ENCODE peak calls at places on chromosomes 1 and 21, in four cellular contexts. One of them, this sample, is unnamed.

GRCh38 chr1:50417487-50417886 is 5.8 kb downstream of the DMRTA2 start:
- DNase-seq in AG10803: no peak
- DNase-seq in esophagus squamous epithelium: no peak
- DNase-seq in GM20000: no peak
- DNase-seq in this sample: no peak

GRCh38 chr1:208449951-208450350 is 205.8 kb upstream of the PLXNA2 start:
- DNase-seq in AG10803: no peak
- DNase-seq in esophagus squamous epithelium: no peak
- DNase-seq in GM20000: no peak
- DNase-seq in this sample: no peak

GRCh38 chr21:32096411-32096810 is 182.4 kb downstream of the MIS18A start:
- DNase-seq in AG10803: peak
- DNase-seq in esophagus squamous epithelium: no peak
- DNase-seq in GM20000: peak
- DNase-seq in this sample: no peak

GRCh38 chr1:109466100-109466439 is 276 bp upstream of the SYPL2 start:
- DNase-seq in AG10803: no peak
- DNase-seq in esophagus squamous epithelium: no peak
- DNase-seq in GM20000: no peak
- DNase-seq in this sample: peak

GRCh38 chr1:235902638-235903542 is 36.2 kb upstream of the LYST start:
- DNase-seq in AG10803: peak
- DNase-seq in esophagus squamous epithelium: no peak
- DNase-seq in GM20000: no peak
- DNase-seq in this sample: no peak

GRCh38 chr1:36740446-36740845 is 257.7 kb upstream of the CSF3R start:
- DNase-seq in AG10803: no peak
- DNase-seq in esophagus squamous epithelium: no peak
- DNase-seq in GM20000: no peak
- DNase-seq in this sample: no peak

GRCh38 chr1:93608188-93609109 is 73.2 kb downstream of the BCAR3 start:
- DNase-seq in AG10803: no peak
- DNase-seq in esophagus squamous epithelium: no peak
- DNase-seq in GM20000: no peak
- DNase-seq in this sample: no peak

GRCh38 chr21:14583629-14584251 is 37.6 kb upstream of the SAMSN1 start:
- DNase-seq in AG10803: no peak
- DNase-seq in esophagus squamous epithelium: no peak
- DNase-seq in GM20000: no peak
- DNase-seq in this sample: no peak

GRCh38 chr1:234616644-234617043 is 6.7 kb upstream of the IRF2BP2 start:
- DNase-seq in AG10803: peak
- DNase-seq in esophagus squamous epithelium: no peak
- DNase-seq in GM20000: no peak
- DNase-seq in this sample: no peak

GRCh38 chr1:94602802-94603625 is 61.5 kb upstream of the F3 start:
- DNase-seq in AG10803: no peak
- DNase-seq in esophagus squamous epithelium: no peak
- DNase-seq in GM20000: no peak
- DNase-seq in this sample: no peak

GRCh38 chr1:175197536-175197935 is 5.0 kb upstream of the KIAA0040 start:
- DNase-seq in AG10803: no peak
- DNase-seq in esophagus squamous epithelium: no peak
- DNase-seq in GM20000: no peak
- DNase-seq in this sample: no peak

GRCh38 chr1:109730666-109731065 is 10.2 kb downstream of the GSTM3 start:
- DNase-seq in AG10803: no peak
- DNase-seq in esophagus squamous epithelium: no peak
- DNase-seq in GM20000: no peak
- DNase-seq in this sample: no peak

GRCh38 chr1:73637275-73637674 is 560.7 kb downstream of the LRRIQ3 start:
- DNase-seq in AG10803: no peak
- DNase-seq in esophagus squamous epithelium: no peak
- DNase-seq in GM20000: no peak
- DNase-seq in this sample: no peak

GRCh38 chr1:174968750-174969244 is 30.9 kb upstream of the CACYBP start:
- DNase-seq in AG10803: peak
- DNase-seq in esophagus squamous epithelium: no peak
- DNase-seq in GM20000: peak
- DNase-seq in this sample: peak

GRCh38 chr1:78755986-78756385 is 106.4 kb downstream of the IFI44 start:
- DNase-seq in AG10803: no peak
- DNase-seq in esophagus squamous epithelium: no peak
- DNase-seq in GM20000: no peak
- DNase-seq in this sample: no peak

GRCh38 chr1:182374101-182374834 is 17.3 kb downstream of the GLUL start:
- DNase-seq in AG10803: no peak
- DNase-seq in esophagus squamous epithelium: no peak
- DNase-seq in GM20000: no peak
- DNase-seq in this sample: no peak

GRCh38 chr1:45673956-45674355 is 12.4 kb downstream of the GPBP1L1 start:
- DNase-seq in AG10803: peak
- DNase-seq in esophagus squamous epithelium: no peak
- DNase-seq in GM20000: no peak
- DNase-seq in this sample: no peak

DNA sequence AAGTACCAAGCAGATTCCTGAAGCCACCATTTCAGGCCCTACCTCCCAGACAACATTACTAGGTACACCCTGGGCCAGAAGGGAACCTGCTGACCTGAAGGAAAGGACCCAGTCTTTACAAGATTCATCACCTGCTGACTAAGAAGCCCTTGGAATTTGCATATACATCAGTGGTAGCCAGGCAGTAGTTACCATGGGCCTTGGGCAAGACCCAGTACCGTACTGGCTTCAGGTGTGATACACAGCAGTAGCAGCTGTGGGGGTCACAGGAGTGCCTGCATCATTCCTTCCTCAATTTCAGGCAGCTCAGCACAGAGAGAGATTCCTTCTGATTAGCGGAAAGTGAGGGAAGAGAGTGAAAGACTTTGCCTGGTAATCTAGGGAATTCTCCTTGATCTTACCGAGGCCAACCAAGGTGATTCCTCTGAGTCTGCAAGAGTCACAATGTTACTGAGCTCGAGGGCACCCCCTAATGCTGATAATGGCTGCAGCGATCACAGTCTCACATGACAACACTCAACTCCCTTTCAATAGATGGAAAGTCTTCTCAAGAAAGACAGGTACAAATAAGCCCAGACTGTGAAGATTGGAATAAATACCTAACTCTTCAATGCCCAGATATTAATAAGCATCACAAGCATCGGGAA is 22.0 kb upstream of the UHMK1 start:
- DNase-seq in AG10803: no peak
- DNase-seq in esophagus squamous epithelium: no peak
- DNase-seq in GM20000: no peak
- DNase-seq in this sample: no peak
- TF ChIP-seq CTCF in AG10803: no peak
- TF ChIP-seq CTCF in esophagus squamous epithelium: no peak
- TF ChIP-seq CTCF in GM20000: no peak
- TF ChIP-seq CTCF in this sample: no peak

GRCh38 chr1:204075116-204075636 is 2.3 kb downstream of the SOX13 start:
- DNase-seq in AG10803: peak
- DNase-seq in esophagus squamous epithelium: no peak
- DNase-seq in GM20000: no peak
- DNase-seq in this sample: no peak
- TF ChIP-seq CTCF in AG10803: no peak
- TF ChIP-seq CTCF in esophagus squamous epithelium: no peak
- TF ChIP-seq CTCF in GM20000: no peak
- TF ChIP-seq CTCF in this sample: no peak

GRCh38 chr1:205279986-205280385 is 41.6 kb downstream of the NUAK2 start:
- DNase-seq in AG10803: no peak
- DNase-seq in esophagus squamous epithelium: no peak
- DNase-seq in GM20000: no peak
- DNase-seq in this sample: no peak
- TF ChIP-seq CTCF in AG10803: no peak
- TF ChIP-seq CTCF in esophagus squamous epithelium: no peak
- TF ChIP-seq CTCF in GM20000: no peak
- TF ChIP-seq CTCF in this sample: no peak

GRCh38 chr1:214496126-214496525 is 55.3 kb downstream of the PTPN14 start:
- DNase-seq in AG10803: no peak
- DNase-seq in esophagus squamous epithelium: no peak
- DNase-seq in GM20000: no peak
- DNase-seq in this sample: no peak

GRCh38 chr1:214499732-214500131 is 51.7 kb downstream of the PTPN14 start:
- DNase-seq in AG10803: no peak
- DNase-seq in esophagus squamous epithelium: no peak
- DNase-seq in GM20000: no peak
- DNase-seq in this sample: no peak

GRCh38 chr1:214500349-214501055 is 50.9 kb downstream of the PTPN14 start:
- DNase-seq in AG10803: peak
- DNase-seq in esophagus squamous epithelium: no peak
- DNase-seq in GM20000: no peak
- DNase-seq in this sample: no peak

GRCh38 chr1:214494706-214495105 is 56.7 kb downstream of the PTPN14 start:
- DNase-seq in AG10803: peak
- DNase-seq in esophagus squamous epithelium: no peak
- DNase-seq in GM20000: no peak
- DNase-seq in this sample: no peak

GRCh38 chr1:214498030-214498429 is 53.4 kb downstream of the PTPN14 start:
- DNase-seq in AG10803: no peak
- DNase-seq in esophagus squamous epithelium: no peak
- DNase-seq in GM20000: no peak
- DNase-seq in this sample: no peak
- TF ChIP-seq CTCF in AG10803: no peak
- TF ChIP-seq CTCF in esophagus squamous epithelium: no peak
- TF ChIP-seq CTCF in GM20000: no peak
- TF ChIP-seq CTCF in this sample: no peak

DNA sequence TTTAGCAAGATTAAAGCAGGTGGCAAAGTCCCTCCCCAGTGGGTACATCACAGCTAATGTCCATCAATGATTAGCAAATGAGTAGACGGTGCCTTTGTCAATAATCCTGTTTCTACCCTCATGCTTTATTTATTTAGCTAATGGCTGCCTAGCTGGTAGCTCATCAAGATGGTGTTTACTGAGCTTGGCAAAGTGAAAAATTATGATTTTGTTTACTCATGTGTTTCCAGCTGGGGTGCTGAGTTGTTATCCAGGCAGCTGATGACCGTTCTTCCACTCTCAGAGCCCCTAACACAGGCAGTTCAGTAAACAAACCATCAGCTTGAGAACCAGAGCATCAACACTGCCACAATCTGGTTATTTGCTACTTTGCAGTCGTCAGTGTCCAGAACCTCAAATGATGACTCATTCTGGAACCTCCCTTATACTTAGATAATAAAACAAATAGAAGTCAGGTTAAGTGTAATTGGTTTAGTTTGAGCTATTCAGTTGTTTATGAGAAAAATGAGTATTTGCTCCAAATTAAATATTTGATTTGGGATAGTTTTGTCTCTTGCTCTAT is 163.9 kb downstream of the ST6GALNAC5 start:
- DNase-seq in AG10803: peak
- DNase-seq in esophagus squamous epithelium: no peak
- DNase-seq in GM20000: peak
- DNase-seq in this sample: no peak
- TF ChIP-seq CTCF in AG10803: peak
- TF ChIP-seq CTCF in esophagus squamous epithelium: no peak
- TF ChIP-seq CTCF in GM20000: no peak
- TF ChIP-seq CTCF in this sample: no peak

DNA sequence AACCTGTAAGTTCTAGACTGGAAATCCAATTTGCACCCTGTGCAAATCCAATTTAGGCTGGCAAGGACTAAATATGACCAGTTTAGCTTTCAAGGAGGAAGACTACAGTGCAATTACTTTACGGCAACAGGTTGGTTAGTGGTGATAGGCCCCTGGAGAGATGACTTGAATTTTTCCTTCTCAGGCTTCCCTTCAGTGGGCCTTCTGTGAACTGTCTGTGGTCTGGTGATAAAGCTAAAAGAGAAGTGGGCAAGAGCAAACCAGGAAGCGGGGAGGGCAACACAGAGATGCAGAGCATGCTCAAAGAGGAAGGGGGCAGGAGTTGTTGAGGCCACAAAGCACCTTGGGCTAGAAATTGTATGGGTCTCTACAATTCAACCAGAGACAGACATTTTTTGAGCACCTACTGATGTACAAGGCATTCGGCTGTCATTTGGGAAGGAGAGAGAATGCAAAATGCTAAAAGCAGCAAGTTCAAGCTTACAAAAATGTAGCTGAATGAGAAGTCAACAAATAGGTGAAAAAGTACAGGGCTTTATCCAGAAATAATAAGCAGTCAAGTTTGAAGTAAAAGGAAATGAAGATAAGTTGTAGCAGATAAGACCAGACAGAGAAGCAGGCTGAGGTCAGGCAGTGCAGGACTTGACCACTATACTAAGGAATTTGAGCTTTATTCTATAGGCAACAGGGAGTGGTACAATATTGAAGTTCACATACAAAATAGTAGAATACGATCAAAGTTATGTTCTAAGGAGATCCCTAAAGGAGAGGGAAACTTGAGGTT is 23.9 kb downstream of the INPP5B start:
- DNase-seq in AG10803: no peak
- DNase-seq in esophagus squamous epithelium: no peak
- DNase-seq in GM20000: peak
- DNase-seq in this sample: no peak
- TF ChIP-seq CTCF in AG10803: no peak
- TF ChIP-seq CTCF in esophagus squamous epithelium: no peak
- TF ChIP-seq CTCF in GM20000: no peak
- TF ChIP-seq CTCF in this sample: no peak

GRCh38 chr1:205452364-205452763 is 3.5 kb downstream of the BLACAT1 start:
- DNase-seq in AG10803: no peak
- DNase-seq in esophagus squamous epithelium: no peak
- DNase-seq in GM20000: no peak
- DNase-seq in this sample: no peak
- TF ChIP-seq CTCF in AG10803: no peak
- TF ChIP-seq CTCF in esophagus squamous epithelium: no peak
- TF ChIP-seq CTCF in GM20000: no peak
- TF ChIP-seq CTCF in this sample: no peak

DNA sequence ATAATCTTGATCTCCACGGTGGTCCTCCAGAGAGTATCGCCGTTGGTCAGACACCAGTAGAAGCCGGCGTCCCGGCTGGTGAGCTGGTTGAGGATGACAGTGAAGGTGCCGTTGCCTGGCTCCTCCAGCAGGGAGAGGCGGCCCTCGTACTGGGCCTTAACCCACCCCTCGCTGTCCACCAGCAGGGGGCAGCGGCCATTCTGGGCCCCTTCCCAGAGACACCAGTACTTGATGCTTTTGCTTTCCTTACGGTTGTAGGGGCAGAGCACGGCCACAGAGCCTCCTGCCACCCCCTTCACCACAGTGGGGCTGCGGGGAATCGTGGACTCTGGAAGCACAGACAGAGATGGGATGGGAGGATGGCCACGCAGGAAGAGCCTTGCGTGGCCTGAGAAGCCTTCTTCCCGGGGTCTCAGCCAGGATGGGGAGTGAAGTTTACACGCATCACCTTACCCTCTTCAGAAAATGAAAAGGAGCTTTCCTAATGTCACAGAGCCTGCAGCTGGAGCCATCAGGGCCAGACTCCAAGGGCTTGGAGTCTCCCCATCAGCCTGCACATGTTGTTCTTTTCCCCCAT is 10.7 kb downstream of the PIGR start:
- DNase-seq in AG10803: no peak
- DNase-seq in esophagus squamous epithelium: no peak
- DNase-seq in GM20000: peak
- DNase-seq in this sample: peak
- TF ChIP-seq CTCF in AG10803: peak
- TF ChIP-seq CTCF in esophagus squamous epithelium: peak
- TF ChIP-seq CTCF in GM20000: peak
- TF ChIP-seq CTCF in this sample: peak